ENCODE peak calls at places on chromosomes 13 and 19, in five cellular contexts. V is OCI-LY7, L is heart right ventricle, O is HepG2, M is BJ. N is an unnamed sample.

GRCh38 chr19:9474975-9475374 is 23.4 kb downstream of the ZNF560 start:
- DNase-seq in V (no peak), L (no peak), O (no peak), M (no peak), N (no peak)

GRCh38 chr19:11530432-11530831 is 1.5 kb upstream of the ECSIT start:
- DNase-seq in V (peak), L (peak), O (peak), M (no peak), N (no peak)

GRCh38 chr19:23312515-23312914 is 62.3 kb upstream of the ZNF724 start:
- DNase-seq in V (no peak), L (no peak), O (no peak), M (no peak), N (no peak)

GRCh38 chr13:75913925-75914324 is 277.8 kb downstream of the LMO7 start:
- DNase-seq in V (no peak), L (no peak), O (no peak), M (no peak), N (no peak)

GRCh38 chr19:47613165-47614146 is 4.5 kb downstream of the BICRA start:
- DNase-seq in V (no peak), L (no peak), O (no peak), M (no peak), N (no peak)

GRCh38 chr19:50155520-50156109 is 7.5 kb downstream of the IZUMO2 start:
- DNase-seq in V (no peak), L (no peak), O (no peak), M (no peak), N (no peak)

GRCh38 chr13:97978661-97979450 is 25.4 kb downstream of the IPO5 start:
- DNase-seq in V (no peak), L (no peak), O (no peak), M (no peak), N (no peak)

GRCh38 chr13:46339035-46339666 is 47.9 kb downstream of the RUBCNL start:
- DNase-seq in V (no peak), L (no peak), O (no peak), M (no peak), N (no peak)

GRCh38 chr13:20702945-20703784 is at the start of gene IL17D:
- DNase-seq in V (peak), L (no peak), O (no peak), M (no peak), N (peak)

GRCh38 chr19:18995804-18996241 is 37.5 kb downstream of the SUGP2 start:
- DNase-seq in V (peak), L (peak), O (peak), M (peak), N (no peak)

GRCh38 chr19:21482863-21483276 is 22.5 kb upstream of the ZNF429 start:
- DNase-seq in V (peak), L (peak), O (peak), M (no peak), N (peak)

GRCh38 chr19:53659292-53659691 is 27.5 kb downstream of the DPRX start:
- DNase-seq in V (no peak), L (no peak), O (peak), M (no peak), N (no peak)

GRCh38 chr13:101455863-101456262 is 3.4 kb downstream of the ITGBL1 start:
- DNase-seq in V (no peak), L (no peak), O (no peak), M (peak), N (no peak)

GRCh38 chr19:18898081-18898532 is 2.1 kb upstream of the CERS1 start:
- DNase-seq in V (no peak), L (no peak), O (no peak), M (no peak), N (no peak)

GRCh38 chr13:23547000-23547590 is 23.1 kb upstream of the TNFRSF19 start:
- DNase-seq in V (no peak), L (peak), O (no peak), M (no peak), N (no peak)

GRCh38 chr19:54188224-54188871 is 1.0 kb downstream of the MBOAT7 start:
- DNase-seq in V (no peak), L (no peak), O (no peak), M (no peak), N (no peak)

GRCh38 chr13:63853816-63854215 is 2438.2 kb upstream of the PCDH20 start:
- DNase-seq in V (no peak), L (no peak), O (no peak), M (no peak), N (no peak)

DNA sequence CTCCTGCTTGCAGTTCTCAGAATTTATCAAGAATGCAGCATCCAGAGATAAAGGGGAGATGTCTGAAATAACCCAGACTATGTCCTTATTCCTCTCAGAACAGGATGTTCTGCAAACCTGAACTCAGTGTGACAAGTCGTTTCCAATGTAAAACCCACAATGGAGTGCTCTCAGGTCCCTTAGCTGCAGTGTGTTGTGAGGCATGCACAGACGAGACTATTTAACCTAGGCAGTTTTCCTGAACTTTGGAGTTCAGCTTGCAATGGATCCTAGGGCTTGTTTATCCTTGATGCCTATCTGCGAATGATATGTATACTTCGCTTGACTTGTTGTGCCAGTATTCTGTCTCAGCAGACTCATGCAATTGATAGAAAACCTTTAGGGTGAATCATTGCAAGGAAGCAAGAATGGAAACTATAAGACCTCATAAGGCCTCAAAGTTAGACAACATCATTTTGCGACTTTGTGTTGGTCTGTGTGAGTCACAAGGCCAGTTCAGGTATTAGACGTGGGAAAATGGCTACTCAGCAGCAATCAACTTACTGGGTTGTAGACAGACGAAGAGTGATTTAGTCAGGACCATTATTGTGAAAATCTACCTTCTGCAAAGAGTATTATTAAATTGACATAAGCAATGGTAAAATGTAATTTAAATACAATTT is 2439.9 kb upstream of the PCDH20 start:
- DNase-seq in V (no peak), L (no peak), O (peak), M (no peak), N (no peak)
- TF ChIP-seq CTCF in V (no peak), L (no peak), O (no peak), M (no peak), N (no peak)

GRCh38 chr13:44052843-44053607 is 173.3 kb downstream of the LACC1 start:
- DNase-seq in V (no peak), L (no peak), O (no peak), M (no peak), N (no peak)
- TF ChIP-seq CTCF in V (no peak), L (peak), O (no peak), M (peak), N (no peak)

GRCh38 chr13:84570831-84571230 is 688.6 kb upstream of the SLITRK1 start:
- DNase-seq in V (no peak), L (no peak), O (no peak), M (no peak), N (no peak)

GRCh38 chr13:84571264-84571663 is 689.0 kb upstream of the SLITRK1 start:
- DNase-seq in V (no peak), L (no peak), O (no peak), M (no peak), N (no peak)

DNA sequence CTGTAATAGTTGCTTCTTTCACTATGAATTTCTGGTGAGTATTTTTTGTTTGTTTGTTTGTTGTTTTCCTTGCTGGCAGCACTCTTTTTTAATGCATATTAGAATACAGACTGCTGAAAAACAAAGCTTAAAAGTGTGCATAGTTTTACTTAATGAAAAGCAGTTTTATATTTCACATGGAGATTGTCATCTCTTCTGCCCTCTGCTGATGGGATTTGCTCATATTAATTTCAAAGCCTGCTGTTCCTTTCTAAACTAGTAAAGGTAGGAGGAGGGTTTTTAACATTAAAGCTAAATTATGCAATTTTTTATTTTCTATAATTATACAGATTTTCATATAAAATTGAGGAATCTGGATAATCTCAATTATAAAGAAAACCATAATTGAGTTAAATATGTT is 692.6 kb upstream of the SLITRK1 start:
- DNase-seq in V (no peak), L (no peak), O (no peak), M (peak), N (no peak)
- TF ChIP-seq CTCF in V (peak), L (no peak), O (no peak), M (peak), N (no peak)

DNA sequence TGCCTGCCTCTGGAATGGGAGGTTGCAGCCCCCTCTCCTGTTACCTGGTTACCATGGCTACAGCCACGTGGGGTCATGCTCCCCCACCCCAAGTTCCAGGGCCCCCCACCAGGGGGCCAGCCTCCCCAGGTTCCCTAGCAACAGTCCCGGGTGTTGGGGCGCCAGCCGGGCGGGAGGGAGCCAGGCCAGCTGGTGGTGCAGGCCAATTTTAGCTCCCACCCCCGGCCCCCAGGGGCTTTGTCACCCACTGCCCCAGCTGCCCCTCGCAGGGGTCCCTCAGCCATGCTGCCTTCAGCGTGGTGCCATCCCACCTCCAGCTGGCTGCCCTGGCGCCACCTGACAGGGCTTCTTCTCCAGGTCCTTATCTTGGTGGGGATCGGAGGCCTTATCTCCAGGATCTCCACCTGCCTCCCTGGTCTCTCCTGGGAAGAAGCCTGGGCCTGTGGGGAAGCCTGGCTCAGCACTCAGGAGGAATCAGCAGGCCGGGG is 3.0 kb downstream of the MARK4 start:
- DNase-seq in V (no peak), L (no peak), O (no peak), M (no peak), N (no peak)
- TF ChIP-seq CTCF in V (peak), L (peak), O (no peak), M (peak), N (no peak)

DNA sequence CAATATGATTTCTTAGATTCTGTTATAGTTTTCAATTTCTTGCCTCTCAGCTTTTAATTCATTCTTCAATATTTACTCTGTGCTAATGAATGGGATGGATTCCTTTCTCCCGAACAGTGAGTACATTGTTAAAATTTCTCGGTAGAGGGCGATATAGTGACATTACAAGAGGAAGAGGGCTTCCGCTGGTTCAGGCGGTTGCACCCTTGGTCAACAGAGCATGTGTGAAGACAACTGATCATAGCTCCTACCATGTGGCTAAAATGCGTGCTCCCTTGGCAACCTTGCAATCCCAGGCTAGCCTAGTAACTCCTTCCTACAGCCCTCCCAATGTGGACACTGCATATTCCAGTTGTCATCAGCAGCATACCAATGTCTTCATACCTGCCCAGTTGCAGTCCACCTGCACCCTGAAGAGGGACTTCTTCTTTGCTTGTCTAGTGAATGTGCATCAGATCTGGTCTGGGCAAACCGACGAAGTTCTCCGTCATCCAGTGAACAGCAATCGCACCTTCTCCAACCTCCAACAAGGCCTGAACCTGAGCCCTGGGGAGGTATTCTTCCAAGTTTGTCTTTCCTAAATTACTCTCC is 653.0 kb upstream of the GPC6 start:
- DNase-seq in V (no peak), L (no peak), O (peak), M (no peak), N (no peak)
- TF ChIP-seq CTCF in V (no peak), L (no peak), O (peak), M (no peak), N (no peak)

GRCh38 chr19:317710-318508 is 26.7 kb downstream of the MIER2 start:
- DNase-seq in V (no peak), L (no peak), O (no peak), M (no peak), N (no peak)

GRCh38 chr19:318509-318774 is 26.2 kb downstream of the MIER2 start:
- DNase-seq in V (no peak), L (no peak), O (no peak), M (no peak), N (no peak)

GRCh38 chr19:313988-314815 is 23.0 kb upstream of the PLPP2 start:
- DNase-seq in V (no peak), L (no peak), O (no peak), M (no peak), N (no peak)

GRCh38 chr19:313169-313987 is 22.2 kb upstream of the PLPP2 start:
- DNase-seq in V (no peak), L (no peak), O (no peak), M (no peak), N (no peak)

GRCh38 chr19:315811-316210 is 24.6 kb upstream of the PLPP2 start:
- DNase-seq in V (no peak), L (no peak), O (no peak), M (no peak), N (no peak)
- TF ChIP-seq CTCF in V (no peak), L (no peak), O (no peak), M (no peak), N (no peak)